ENCODE peak calls at places on chromosomes 13 and 19, in six cellular contexts. L, T, A, E, C and I are unnamed samples.

GRCh38 chr19:5394907-5395505 is 54.4 kb upstream of the PTPRS start:
- DNase-seq in L (no peak), A (no peak), E (peak; percentile 74), C (no peak), T (no peak), I (no peak)

GRCh38 chr13:98478134-98479129 is 98.5 kb downstream of the STK24 start:
- DNase-seq in L (no peak), T (no peak), A (no peak), C (no peak), E (peak; percentile 74), I (peak; percentile 70)

GRCh38 chr13:102870677-102871415 is 25.0 kb downstream of the ERCC5 start:
- DNase-seq in A (peak; percentile 27), L (peak; percentile 77), E (peak; percentile 83), C (peak; percentile 52), T (peak; percentile 41), I (peak; percentile 83)

GRCh38 chr13:59946924-59947323 is 216.8 kb downstream of the DIAPH3 start:
- DNase-seq in C (no peak), T (no peak), A (no peak), L (no peak), E (no peak), I (no peak)

GRCh38 chr13:30235206-30235605 is 72.1 kb downstream of the KATNAL1 start:
- DNase-seq in A (no peak), E (no peak), C (no peak), L (no peak), T (no peak), I (no peak)

GRCh38 chr13:51731759-51732158 is 72.2 kb downstream of the DHRS12 start:
- DNase-seq in A (no peak), E (no peak), L (no peak), T (no peak), C (no peak), I (no peak)

GRCh38 chr19:10068205-10068604 is 17.9 kb upstream of the SHFL start:
- DNase-seq in A (no peak), T (no peak), C (no peak), E (no peak), L (no peak), I (no peak)

GRCh38 chr19:40745402-40745780 is 4.9 kb downstream of the ACTMAP start:
- DNase-seq in E (no peak), C (no peak), L (no peak), T (no peak), A (no peak), I (no peak)

GRCh38 chr13:27482996-27483395 is 32.6 kb upstream of the MTIF3 start:
- DNase-seq in A (peak; percentile 83), L (no peak), E (no peak), T (no peak), C (no peak), I (no peak)

GRCh38 chr19:1275976-1276619 is 768 bp downstream of the FAM174C start:
- DNase-seq in T (no peak), A (no peak), L (no peak), E (no peak), C (no peak), I (no peak)

GRCh38 chr19:39449116-39449797 is 3.9 kb downstream of the SUPT5H start:
- DNase-seq in E (no peak), A (no peak), C (no peak), T (no peak), L (no peak), I (no peak)

GRCh38 chr13:25727776-25728175 is 324.0 kb downstream of the SHISA2 start:
- DNase-seq in C (no peak), A (no peak), E (peak; percentile 22), T (no peak), L (no peak), I (no peak)

GRCh38 chr13:89066868-89067466 is 1395.8 kb downstream of the SLITRK5 start:
- DNase-seq in L (no peak), E (peak; percentile 84), T (peak; percentile 9), A (peak; percentile 28), C (peak; percentile 71), I (peak; percentile 61)

GRCh38 chr13:106573855-106574254 is 5.9 kb upstream of the ARGLU1 start:
- DNase-seq in C (no peak), T (no peak), E (no peak), L (no peak), A (no peak), I (no peak)

GRCh38 chr13:45333973-45334922 is 6.7 kb downstream of the TPT1 start:
- DNase-seq in E (peak; percentile 27), L (no peak), T (no peak), C (no peak), A (no peak), I (peak; percentile 64)

GRCh38 chr19:4213116-4213515 is 16.2 kb upstream of the EBI3 start:
- DNase-seq in L (no peak), A (no peak), E (no peak), T (no peak), C (no peak), I (no peak)

GRCh38 chr13:97716746-97717145 is 236.7 kb upstream of the IPO5 start:
- DNase-seq in L (no peak), A (no peak), E (no peak), T (no peak), C (no peak), I (no peak)

GRCh38 chr13:89695343-89696257 is 1651.9 kb upstream of the MIR17HG start:
- DNase-seq in L (no peak), E (peak; percentile 73), T (peak; percentile 42), C (peak; percentile 70), A (no peak), I (peak; percentile 88)

GRCh38 chr13:34064456-34065205 is 246.7 kb downstream of the RFC3 start:
- DNase-seq in C (no peak), E (no peak), L (no peak), T (no peak), A (no peak), I (no peak)

GRCh38 chr19:41095703-41096102 is 7.5 kb downstream of the CYP2A13 start:
- DNase-seq in E (peak; percentile 46), T (no peak), A (no peak), C (no peak), L (no peak), I (no peak)

GRCh38 chr13:40194204-40194806 is 472.1 kb downstream of the FOXO1 start:
- DNase-seq in T (no peak), C (no peak), L (no peak), A (no peak), E (no peak), I (no peak)

GRCh38 chr19:4852484-4852883 is 15.0 kb downstream of the PLIN3 start:
- DNase-seq in T (no peak), C (no peak), A (no peak), L (no peak), E (no peak), I (no peak)

GRCh38 chr13:76667551-76667950 is 218.7 kb downstream of the KCTD12 start:
- DNase-seq in T (no peak), L (no peak), E (no peak), A (no peak), C (no peak), I (no peak)

GRCh38 chr13:99086869-99087129 is 108.9 kb upstream of the DOCK9 start:
- DNase-seq in A (no peak), L (no peak), E (no peak), T (no peak), C (no peak), I (no peak)

GRCh38 chr19:42474743-42475142 is 32.0 kb upstream of the CXCL17 start:
- DNase-seq in L (no peak), T (no peak), A (no peak), E (no peak), C (no peak), I (peak; percentile 55)

GRCh38 chr19:41264581-41265375 is 606 bp downstream of the HNRNPUL1 start:
- DNase-seq in L (no peak), C (peak; percentile 17), E (peak; percentile 84), A (no peak), T (peak; percentile 27), I (peak; percentile 78)

GRCh38 chr13:109626386-109627171 is 159.8 kb downstream of the IRS2 start:
- DNase-seq in C (no peak), A (no peak), L (no peak), T (no peak), E (no peak), I (no peak)

GRCh38 chr13:77544365-77544764 is 8.9 kb downstream of the SCEL start:
- DNase-seq in T (no peak), C (no peak), L (no peak), E (no peak), A (no peak), I (no peak)

GRCh38 chr19:5188548-5189317 is 151.9 kb downstream of the PTPRS start:
- DNase-seq in T (no peak), A (no peak), C (no peak), L (no peak), E (no peak), I (no peak)

GRCh38 chr13:40922437-40923040 is 96.6 kb downstream of the ELF1 start:
- DNase-seq in E (peak; percentile 40), A (no peak), L (no peak), T (no peak), C (peak; percentile 8), I (peak; percentile 53)

GRCh38 chr13:34634443-34634842 is 307.6 kb upstream of the NBEA start:
- DNase-seq in T (no peak), A (no peak), L (no peak), C (no peak), E (no peak), I (no peak)

GRCh38 chr13:67075239-67075638 is 154.9 kb downstream of the PCDH9 start:
- DNase-seq in L (no peak), C (no peak), A (no peak), E (no peak), T (no peak), I (no peak)

GRCh38 chr13:99374994-99375805 is 68.0 kb upstream of the GPR183 start:
- DNase-seq in T (no peak), C (no peak), E (no peak), L (no peak), A (peak; percentile 96), I (peak; percentile 33)

GRCh38 chr13:91313103-91313502 is 34.4 kb upstream of the MIR17HG start:
- DNase-seq in A (peak; percentile 16), E (peak; percentile 66), T (no peak), C (peak; percentile 64), L (no peak), I (peak; percentile 58)

GRCh38 chr19:14118165-14119051 is 846 bp upstream of the PRKACA start:
- DNase-seq in E (peak; percentile 37), C (no peak), T (no peak), A (peak; percentile 51), L (no peak), I (no peak)

GRCh38 chr19:3071764-3072163 is 9.5 kb upstream of the TLE5 start:
- DNase-seq in L (no peak), A (no peak), T (no peak), C (no peak), E (no peak), I (no peak)

GRCh38 chr13:36531746-36532486 is 99.6 kb downstream of the CCNA1 start:
- DNase-seq in C (no peak), T (no peak), A (no peak), E (no peak), L (no peak), I (no peak)

GRCh38 chr13:109381546-109382180 is 404.7 kb downstream of the IRS2 start:
- DNase-seq in T (no peak), A (no peak), C (no peak), L (no peak), E (no peak), I (no peak)

GRCh38 chr19:19900124-19900523 is 622 bp upstream of the ZNF93 start:
- DNase-seq in T (no peak), A (no peak), L (no peak), C (no peak), E (peak; percentile 33), I (no peak)